ENCODE peak calls at places on chromosomes 6 and 20, in nine cellular contexts. H is MM.1S, O is left ventricle myocardium inferior, U is cardiac muscle cell, S is HCT116, B is sigmoid colon, J is IMR-90, K is colonic mucosa, R is gastrocnemius medialis. C is an unnamed sample. For H3K4me1 and H3K36me3, the result is how much of the 10 kb centered on the place peaks cover.

GRCh38 chr6:52538252-52538905 is 38.5 kb downstream of the TRAM2 start:
- DNase-seq in H (no peak), O (no peak), U (no peak), S (no peak), B (no peak), J (no peak), K (no peak), R (no peak), C (no peak)

GRCh38 chr6:129500958-129501381 is 209.0 kb downstream of the ARHGAP18 start:
- DNase-seq in H (no peak), O (no peak), U (peak), S (peak), B (no peak), J (peak), K (no peak), R (no peak), C (peak)

GRCh38 chr6:2890981-2891767 is 11.9 kb downstream of the SERPINB9 start:
- DNase-seq in H (no peak), O (no peak), U (no peak), S (no peak), B (no peak), J (no peak), K (no peak), R (no peak), C (no peak)

GRCh38 chr6:118933855-118934460 is 1.0 kb downstream of the MCM9 start:
- DNase-seq in H (no peak), O (no peak), U (no peak), S (no peak), B (no peak), J (no peak), K (no peak), R (no peak), C (no peak)

GRCh38 chr6:74534485-74535211 is 671.2 kb downstream of the COL12A1 start:
- DNase-seq in H (no peak), O (no peak), U (peak), S (peak), B (no peak), J (peak), K (peak), R (no peak), C (no peak)

GRCh38 chr6:108464506-108465084 is 96.1 kb upstream of the FOXO3 start:
- DNase-seq in H (no peak), O (no peak), U (peak), S (no peak), B (no peak), J (no peak), K (no peak), R (no peak), C (no peak)

GRCh38 chr20:24831232-24831631 is 117.8 kb upstream of the CST7 start:
- DNase-seq in H (no peak), O (no peak), U (no peak), S (no peak), B (peak), J (no peak), K (no peak), R (no peak), C (no peak)

GRCh38 chr6:92589970-92590369 is 829.4 kb downstream of the EPHA7 start:
- DNase-seq in H (no peak), O (no peak), U (no peak), S (no peak), B (no peak), J (peak), K (no peak), R (no peak), C (no peak)

GRCh38 chr6:137661601-137662000 is 167.4 kb upstream of the OLIG3 start:
- DNase-seq in H (peak), O (no peak), U (peak), S (no peak), B (no peak), J (peak), K (peak), R (no peak), C (peak)

GRCh38 chr20:37385176-37385575 is 39.2 kb downstream of the SRC start:
- DNase-seq in H (no peak), O (no peak), U (no peak), S (no peak), B (no peak), J (no peak), K (no peak), R (no peak), C (no peak)

GRCh38 chr6:118283759-118284158 is 264.3 kb upstream of the PLN start:
- DNase-seq in H (peak), O (no peak), U (peak), S (peak), B (peak), J (peak), K (peak), R (peak), C (peak)

GRCh38 chr20:34415079-34415478 is 52.0 kb downstream of the ITCH start:
- DNase-seq in H (peak), O (no peak), U (no peak), S (no peak), B (no peak), J (no peak), K (no peak), R (peak), C (no peak)

GRCh38 chr6:155171109-155171746 is 92.6 kb upstream of the CLDN20 start:
- DNase-seq in H (no peak), O (no peak), U (peak), S (peak), B (peak), J (peak), K (no peak), R (no peak), C (peak)

GRCh38 chr20:56373942-56374341 is 15.2 kb downstream of the FAM210B start:
- DNase-seq in H (no peak), O (no peak), U (peak), S (no peak), B (no peak), J (peak), K (no peak), R (no peak), C (no peak)

GRCh38 chr6:33746036-33746600 is 587 bp downstream of the IP6K3 start:
- DNase-seq in H (no peak), O (peak), U (peak), S (no peak), B (peak), J (peak), K (no peak), R (peak), C (no peak)

GRCh38 chr6:163748886-163749285 is 334.4 kb downstream of the QKI start:
- DNase-seq in H (no peak), O (no peak), U (no peak), S (no peak), B (no peak), J (no peak), K (no peak), R (no peak), C (no peak)

GRCh38 chr20:57434390-57434700 is 43.1 kb downstream of the RBM38 start:
- DNase-seq in H (no peak), O (no peak), U (no peak), S (no peak), B (no peak), J (no peak), K (no peak), R (no peak), C (no peak)

GRCh38 chr6:132797975-132798819 is at the start of gene SLC18B1:
- DNase-seq in H (peak), O (peak), U (peak), S (no peak), B (peak), J (peak), K (peak), R (peak), C (peak)

GRCh38 chr20:61744691-61745396 is 320.8 kb downstream of the TAF4 start:
- DNase-seq in H (no peak), O (no peak), U (peak), S (no peak), B (no peak), J (peak), K (no peak), R (no peak), C (no peak)
- H3K4me3 ChIP-seq in H (no peak), O (no peak), U (no peak), S (no peak), B (no peak), J (no peak), K (no peak), R (no peak), C (no peak)

DNA sequence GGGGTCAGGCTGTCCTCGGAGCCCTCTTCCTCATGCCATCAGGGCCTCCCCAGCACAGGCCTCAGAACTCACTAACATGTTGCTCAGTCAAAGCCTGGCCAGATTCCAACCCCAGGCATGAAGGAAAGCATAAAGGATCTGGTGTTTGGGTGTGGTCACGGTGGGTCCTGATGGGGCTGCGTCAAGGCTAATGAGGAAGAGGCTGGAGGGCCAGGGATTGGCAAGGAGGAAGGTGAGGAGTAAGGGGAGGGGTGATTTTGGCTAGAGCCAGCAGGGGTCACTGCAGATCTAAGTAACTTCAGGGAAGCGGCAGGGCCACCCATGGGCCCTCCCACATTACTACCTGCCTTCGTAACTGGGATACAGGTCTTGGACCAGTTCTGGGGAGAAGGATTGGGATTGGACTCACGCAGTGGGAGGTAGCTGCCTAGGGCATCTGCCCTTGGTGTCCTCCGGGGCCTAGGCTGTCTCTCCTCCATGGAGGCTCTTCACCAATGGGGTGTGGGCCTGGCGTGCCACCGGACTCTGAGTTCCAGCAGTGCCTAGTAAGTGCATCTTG is 36.2 kb upstream of the MRPS18A start:
- DNase-seq in H (peak), O (peak), U (peak), S (peak), B (peak), J (peak), K (peak), R (no peak), C (peak)
- H3K4me1 ChIP-seq in H (under half), O (under half), U (under half), S (under half), B (under half), J (under half), K (under half), R (under half), C (under half)

DNA sequence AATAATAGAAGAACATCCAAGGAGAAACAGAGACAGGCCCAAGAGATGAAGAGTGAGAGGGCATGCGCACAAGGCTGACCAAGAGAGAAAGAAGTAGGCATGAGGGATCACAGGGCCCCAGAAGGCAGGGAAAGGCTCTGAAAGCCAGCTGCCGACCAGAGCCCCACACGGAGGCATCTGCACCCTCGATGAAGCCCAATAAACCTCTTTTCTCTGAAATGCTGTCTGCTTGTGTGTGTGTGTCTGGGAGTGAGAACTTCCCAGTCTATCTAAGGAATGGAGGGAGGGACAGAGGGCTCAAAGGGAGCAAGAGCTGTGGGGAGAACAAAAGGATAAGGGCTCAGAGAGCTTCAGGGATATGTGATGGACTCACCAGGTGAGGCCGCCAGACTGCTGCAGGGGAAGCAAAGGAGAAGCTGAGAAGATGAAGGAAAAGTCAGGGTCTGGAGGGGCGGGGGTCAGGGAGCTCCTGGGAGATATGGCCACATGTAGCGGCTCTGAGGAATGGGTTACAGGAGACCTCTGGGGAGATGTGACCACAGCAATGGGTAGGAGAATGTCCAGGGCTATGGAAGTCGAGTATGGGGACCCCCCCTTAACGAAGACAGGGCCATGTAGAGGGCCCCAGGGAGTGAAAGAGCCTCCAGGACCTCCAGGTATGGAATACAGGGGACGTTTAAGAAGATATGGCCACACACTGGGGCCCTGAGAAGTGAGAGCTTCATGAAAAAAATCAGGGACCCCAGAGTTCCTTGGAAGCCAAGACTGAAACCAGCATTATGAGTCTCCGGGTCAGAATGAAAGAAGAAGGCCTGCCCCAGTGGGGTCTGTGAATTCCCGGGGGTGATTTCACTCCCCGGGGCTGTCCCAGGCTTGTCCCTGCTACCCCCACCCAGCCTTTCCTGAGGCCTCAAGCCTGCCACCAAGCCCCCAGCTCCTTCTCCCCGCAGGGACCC is 981 bp upstream of the TNF start:
- DNase-seq in H (no peak), O (no peak), U (no peak), S (no peak), B (no peak), J (no peak), K (no peak), R (no peak), C (no peak)
- H3K36me3 ChIP-seq in H (under half), O (under half), U (under half), S (under half), B (under half), J (under half), K (under half), R (under half), C (under half)

GRCh38 chr6:166673309-166673708 is 46.3 kb upstream of the RPS6KA2 start:
- DNase-seq in H (no peak), O (no peak), U (no peak), S (no peak), B (no peak), J (no peak), K (no peak), R (no peak), C (no peak)

GRCh38 chr6:166676270-166676860 is 49.3 kb upstream of the RPS6KA2 start:
- DNase-seq in H (no peak), O (no peak), U (no peak), S (no peak), B (no peak), J (no peak), K (no peak), R (no peak), C (no peak)

GRCh38 chr6:166678426-166678825 is 51.4 kb upstream of the RPS6KA2 start:
- DNase-seq in H (no peak), O (no peak), U (peak), S (peak), B (no peak), J (peak), K (peak), R (no peak), C (no peak)

GRCh38 chr6:166677941-166678340 is 50.9 kb upstream of the RPS6KA2 start:
- DNase-seq in H (no peak), O (no peak), U (no peak), S (no peak), B (no peak), J (no peak), K (no peak), R (no peak), C (no peak)

DNA sequence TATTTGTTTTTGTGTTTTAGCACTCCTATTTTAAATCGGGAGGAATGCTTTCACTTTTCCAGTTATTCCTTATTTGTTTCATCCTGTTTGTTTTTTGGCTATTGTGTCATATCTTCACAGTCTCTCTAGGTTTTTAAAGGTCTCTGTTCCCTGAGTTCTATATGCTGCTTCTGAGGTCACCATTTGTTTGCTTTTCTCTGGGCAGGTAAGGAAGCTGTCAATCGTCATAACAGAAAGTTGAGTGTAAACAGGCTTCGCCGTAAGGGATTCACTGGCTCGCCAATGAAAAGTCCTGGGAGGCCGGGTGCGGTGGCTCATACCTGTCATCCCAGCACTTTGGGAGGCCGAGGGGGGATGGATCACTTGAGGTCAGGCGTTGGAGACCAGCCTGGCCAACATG is 48.7 kb upstream of the RPS6KA2 start:
- DNase-seq in H (no peak), O (no peak), U (no peak), S (no peak), B (no peak), J (no peak), K (no peak), R (no peak), C (no peak)
- H3K4me3 ChIP-seq in H (no peak), O (no peak), U (no peak), S (no peak), B (no peak), J (no peak), K (no peak), R (no peak), C (no peak)

GRCh38 chr6:156839591-156840001 is 62.4 kb downstream of the ARID1B start:
- DNase-seq in H (no peak), O (no peak), U (peak), S (no peak), B (peak), J (peak), K (no peak), R (no peak), C (no peak)
- H3K4me1 ChIP-seq in H (under half), O (half or more), U (under half), S (under half), B (half or more), J (under half), K (under half), R (half or more), C (under half)